ENCODE peak calls at places on chromosomes 11 and 22, in six cellular contexts. P, A, F, H, W and U are unnamed samples.

GRCh38 chr22:23256986-23257888 is 76.9 kb downstream of the BCR start:
- DNase-seq in W (peak; percentile 91), H (no peak), A (peak; percentile 72), P (peak; percentile 80), F (no peak), U (no peak)

GRCh38 chr11:2790581-2790925 is 90.8 kb upstream of the KCNQ1OT1 start:
- DNase-seq in W (peak; percentile 47), A (peak; percentile 16), F (no peak), P (peak; percentile 66), H (no peak), U (peak; percentile 1)

GRCh38 chr11:123995119-123995518 is at the start of gene OR10G6:
- DNase-seq in W (no peak), F (no peak), P (no peak), H (no peak), A (no peak), U (no peak)

GRCh38 chr11:56513280-56513679 is 22.1 kb upstream of the OR5M8 start:
- DNase-seq in P (no peak), W (no peak), A (no peak), H (no peak), F (no peak), U (no peak)

GRCh38 chr22:22060200-22061084 is 77.9 kb upstream of the TOP3B start:
- DNase-seq in H (peak; percentile 21), F (peak; percentile 44), W (no peak), P (no peak), A (peak; percentile 26), U (peak; percentile 77)

GRCh38 chr11:23542171-23542570 is 681.9 kb upstream of the CCDC179 start:
- DNase-seq in A (no peak), W (no peak), H (no peak), F (no peak), P (no peak), U (no peak)

GRCh38 chr11:17683378-17684161 is 35.8 kb upstream of the MYOD1 start:
- DNase-seq in W (no peak), F (peak; percentile 58), P (no peak), A (no peak), H (peak; percentile 74), U (no peak)

GRCh38 chr22:24422078-24422665 is 5.2 kb upstream of the ADORA2A start:
- DNase-seq in H (no peak), W (no peak), A (no peak), P (no peak), F (no peak), U (no peak)

GRCh38 chr11:115170133-115170815 is 333.9 kb downstream of the CADM1 start:
- DNase-seq in A (no peak), F (peak; percentile 12), W (no peak), H (peak; percentile 29), P (no peak), U (peak; percentile 47)

GRCh38 chr11:121841487-121842167 is 274.4 kb downstream of the BLID start:
- DNase-seq in A (no peak), P (no peak), W (no peak), H (peak; percentile 81), F (no peak), U (no peak)

GRCh38 chr11:65862191-65862735 is 2.0 kb downstream of the MUS81 start:
- DNase-seq in H (no peak), F (no peak), P (peak; percentile 76), W (peak; percentile 74), A (peak; percentile 31), U (no peak)

GRCh38 chr11:45045692-45046471 is 95.2 kb upstream of the TP53I11 start:
- DNase-seq in H (peak; percentile 39), F (peak; percentile 56), W (no peak), A (no peak), P (no peak), U (no peak)

GRCh38 chr11:30617762-30618161 is 31.6 kb upstream of the MPPED2 start:
- DNase-seq in A (no peak), P (no peak), H (no peak), W (no peak), F (no peak), U (no peak)

GRCh38 chr11:57444362-57445074 is 15.8 kb upstream of the RTN4RL2 start:
- DNase-seq in P (no peak), F (peak; percentile 93), H (no peak), W (no peak), A (no peak), U (no peak)

GRCh38 chr11:65786786-65787636 is at the start of gene OVOL1:
- DNase-seq in A (no peak), H (no peak), P (peak; percentile 92), F (no peak), W (no peak), U (no peak)

GRCh38 chr22:29136715-29137700 is 64.2 kb downstream of the KREMEN1 start:
- DNase-seq in W (no peak), A (no peak), P (no peak), H (no peak), F (no peak), U (no peak)

GRCh38 chr11:103220133-103220532 is 110.9 kb downstream of the DYNC2H1 start:
- DNase-seq in P (no peak), F (no peak), W (no peak), A (no peak), H (no peak), U (no peak)

GRCh38 chr11:101880208-101880607 is 34.6 kb upstream of the CEP126 start:
- DNase-seq in H (peak; percentile 49), A (no peak), F (peak; percentile 81), W (no peak), P (no peak), U (no peak)

GRCh38 chr11:4881188-4881587 is 512 bp upstream of the OR51T1 start:
- DNase-seq in W (no peak), P (no peak), F (no peak), A (no peak), H (no peak), U (no peak)

DNA sequence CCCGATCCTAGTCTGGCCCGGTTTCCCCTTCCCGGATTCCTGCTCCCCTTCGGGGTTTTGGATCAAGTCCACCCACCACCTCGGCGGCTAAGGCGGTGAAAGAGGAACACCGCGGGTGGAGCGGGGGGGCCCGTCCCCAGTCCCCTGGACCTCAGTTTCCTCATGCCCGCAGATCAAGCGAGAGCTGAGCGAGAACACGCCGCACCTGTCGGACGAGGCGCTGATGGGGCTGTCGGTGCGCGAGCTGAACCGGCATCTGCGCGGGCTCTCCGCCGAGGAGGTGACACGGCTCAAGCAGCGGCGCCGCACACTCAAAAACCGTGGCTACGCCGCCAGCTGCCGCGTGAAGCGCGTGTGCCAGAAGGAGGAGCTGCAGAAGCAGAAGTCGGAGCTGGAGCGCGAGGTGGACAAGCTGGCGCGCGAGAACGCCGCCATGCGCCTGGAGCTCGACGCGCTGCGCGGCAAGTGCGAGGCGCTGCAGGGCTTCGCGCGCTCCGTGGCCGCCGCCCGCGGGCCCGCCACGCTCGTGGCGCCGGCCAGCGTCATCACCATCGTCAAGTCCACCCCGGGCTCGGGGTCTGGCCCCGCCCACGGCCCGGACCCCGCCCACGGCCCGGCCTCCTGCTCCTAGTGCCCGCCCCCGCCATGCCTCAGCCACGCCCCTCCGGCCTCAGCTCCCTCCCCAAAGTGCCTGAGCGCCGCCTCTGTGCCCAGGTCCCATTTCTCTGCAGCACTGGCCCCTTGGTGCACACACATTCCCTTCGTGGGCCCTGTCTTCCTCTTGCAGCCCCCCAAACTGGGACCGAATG is 12.7 kb downstream of the MAFF start:
- DNase-seq in F (no peak), A (peak; percentile 76), W (no peak), P (peak; percentile 91), H (no peak), U (peak; percentile 51)
- H3K4me3 ChIP-seq in F (no peak overlapping the region), A (no peak overlapping the region), W (peak overlapping the region; percentile 60), P (peak overlapping the region; percentile 25), H (peak overlapping the region; percentile 24), U (peak overlapping the region; percentile 46)

DNA sequence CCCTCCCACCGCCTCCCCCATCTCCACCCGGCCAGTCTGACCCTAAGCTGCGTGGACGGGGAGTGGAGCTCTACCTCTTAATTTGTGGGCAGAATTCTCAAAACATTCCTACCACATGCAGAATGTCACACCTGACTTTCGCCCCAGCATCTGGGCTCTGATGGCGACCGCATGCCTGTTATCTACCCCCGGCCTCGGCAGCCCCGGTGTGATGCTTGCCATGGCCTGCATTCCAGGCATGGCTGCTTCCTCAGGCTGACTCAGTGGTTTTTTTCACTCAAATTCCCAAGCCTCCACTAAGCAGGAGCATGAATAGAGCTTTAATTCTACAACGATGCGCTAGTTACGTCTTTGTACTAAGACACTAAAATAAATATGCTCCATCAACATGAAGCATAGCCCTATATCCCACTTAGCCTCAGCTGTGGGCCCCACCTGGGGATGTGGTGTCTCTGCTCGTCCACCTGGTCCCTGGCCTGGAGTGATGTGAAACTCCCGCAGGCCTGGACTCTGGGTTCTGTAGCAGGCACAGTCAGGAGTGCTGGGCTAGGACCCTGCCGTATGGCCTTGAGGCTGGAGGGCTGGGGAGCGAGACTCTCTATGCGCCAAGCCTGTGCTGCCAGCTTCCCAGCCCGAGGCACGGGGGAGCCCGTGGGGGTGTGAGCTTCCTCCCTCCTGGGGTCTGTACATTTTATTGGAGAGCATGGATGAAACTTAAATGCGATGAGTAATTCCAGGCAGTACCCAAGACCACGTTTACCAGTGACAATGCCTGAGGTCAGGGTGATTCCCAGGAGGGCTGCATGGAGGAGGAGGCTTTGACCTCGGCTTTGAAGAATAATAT is 153.2 kb downstream of the CTTN start:
- DNase-seq in H (no peak), W (no peak), A (no peak), P (peak; percentile 57), F (no peak), U (no peak)
- H3K27ac ChIP-seq in H (no peak overlapping the region), W (no peak overlapping the region), A (no peak overlapping the region), P (no peak overlapping the region), F (no peak overlapping the region), U (no peak overlapping the region)

GRCh38 chr22:38271101-38271500 is 1.7 kb downstream of the TMEM184B start:
- DNase-seq in P (no peak), H (no peak), A (no peak), F (no peak), W (no peak), U (no peak)

GRCh38 chr22:38273135-38273761 is 438 bp upstream of the TMEM184B start:
- DNase-seq in P (no peak), A (no peak), F (no peak), W (no peak), H (no peak), U (no peak)

GRCh38 chr22:38270091-38270972 is 2.5 kb downstream of the TMEM184B start:
- DNase-seq in P (no peak), A (no peak), H (no peak), F (no peak), W (no peak), U (no peak)

GRCh38 chr22:38271927-38272372 is 860 bp downstream of the TMEM184B start:
- DNase-seq in H (no peak), W (no peak), P (no peak), A (no peak), F (no peak), U (no peak)

GRCh38 chr22:38272373-38273134 is at the start of gene TMEM184B:
- DNase-seq in H (no peak), P (peak; percentile 90), W (no peak), A (peak; percentile 86), F (peak; percentile 55), U (peak; percentile 70)
- TF ChIP-seq CTCF in H (no peak), P (no peak), W (no peak), A (peak; percentile 15), F (no peak), U (no peak)

DNA sequence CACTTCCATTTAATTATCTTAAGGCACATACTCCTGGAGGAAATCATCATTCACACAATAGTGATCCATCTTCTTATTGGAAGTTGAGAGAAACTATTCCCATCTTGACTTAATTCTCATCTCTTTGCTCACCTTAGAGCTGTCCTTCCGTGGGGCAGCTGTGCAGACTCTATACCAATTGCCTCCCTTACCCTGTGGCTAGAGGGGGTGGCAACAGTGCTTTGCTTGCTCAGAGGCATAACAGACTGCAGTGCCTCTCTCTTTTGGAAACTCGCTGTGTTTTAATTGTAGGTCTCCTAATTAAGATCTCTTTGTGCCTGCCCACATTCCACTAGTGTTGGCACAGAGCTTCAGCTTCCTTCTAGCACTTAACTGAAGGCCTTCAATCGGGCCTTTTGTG is 5.5 kb downstream of the KMT2A start:
- DNase-seq in A (no peak), P (no peak), W (no peak), H (no peak), F (no peak), U (no peak)
- H3K4me3 ChIP-seq in A (no peak overlapping the region), P (no peak overlapping the region), W (no peak overlapping the region), H (no peak overlapping the region), F (no peak overlapping the region), U (no peak overlapping the region)

GRCh38 chr11:59173964-59174663 is 2.2 kb downstream of the DTX4 start:
- DNase-seq in W (no peak), F (no peak), H (no peak), P (peak; percentile 85), A (peak; percentile 34), U (no peak)
- H3K27ac ChIP-seq in W (no peak overlapping the region), F (no peak overlapping the region), H (no peak overlapping the region), P (peak overlapping the region; percentile 68), A (peak overlapping the region; percentile 80), U (peak overlapping the region; percentile 96)